ENCODE peak calls at places on chromosomes 6 and 20, in ten cellular contexts. X is left cardiac atrium; V is AG09319; Y is stimulated activated CD8-positive, alpha-beta memory T cell treated with anti-CD3 and anti-CD28 coated beads, Interleukin-7, amount 100 ng/mL, for 4 hours; P is epithelial cell of esophagus; F is stimulated activated CD4-positive, alpha-beta T cell treated with anti-CD3 and anti-CD28 coated beads, Interleukin-15, amount 100 ng/mL, for 1 hour; S is adrenal gland; D is SK-MEL-5; Z is adipocyte; C is mucosa of gallbladder. J is an unnamed sample.

GRCh38 chr6:80472276-80472675 is 365.8 kb downstream of the BCKDHB start:
- DNase-seq in X (no peak), V (no peak), Y (no peak), P (no peak), F (no peak), S (no peak), D (no peak), Z (no peak), C (no peak), J (no peak)

GRCh38 chr6:88380618-88381288 is 214.6 kb upstream of the CNR1 start:
- DNase-seq in X (no peak), V (no peak), Y (no peak), P (peak; percentile 48), F (no peak), S (no peak), D (no peak), Z (no peak), C (no peak), J (no peak)

GRCh38 chr6:31246051-31246495 is 25.8 kb downstream of the HLA-C start:
- DNase-seq in X (no peak), V (peak; percentile 25), Y (no peak), P (peak; percentile 93), F (no peak), S (no peak), D (peak; percentile 64), Z (peak; percentile 41), C (peak; percentile 66), J (no peak)

GRCh38 chr20:51275181-51275580 is 252.3 kb upstream of the KCNG1 start:
- DNase-seq in X (no peak), V (no peak), Y (no peak), P (no peak), F (no peak), S (no peak), D (no peak), Z (no peak), C (no peak), J (no peak)

GRCh38 chr6:74731204-74731603 is 474.6 kb downstream of the COL12A1 start:
- DNase-seq in X (no peak), V (no peak), Y (no peak), P (peak; percentile 58), F (no peak), S (no peak), D (peak; percentile 81), Z (peak; percentile 70), C (no peak), J (no peak)

GRCh38 chr6:28488916-28489365 is 26.7 kb downstream of the GPX6 start:
- DNase-seq in X (no peak), V (peak; percentile 44), Y (no peak), P (peak; percentile 70), F (no peak), S (no peak), D (peak; percentile 84), Z (peak; percentile 81), C (no peak), J (no peak)

GRCh38 chr6:31083742-31084354 is 28.5 kb downstream of the C6orf15 start:
- DNase-seq in X (no peak), V (no peak), Y (no peak), P (peak; percentile 48), F (peak; percentile 4), S (no peak), D (peak; percentile 80), Z (peak; percentile 63), C (peak; percentile 25), J (no peak)

GRCh38 chr20:10076126-10077080 is 41.6 kb downstream of the ANKEF1 start:
- DNase-seq in X (no peak), V (no peak), Y (no peak), P (peak; percentile 70), F (no peak), S (no peak), D (no peak), Z (no peak), C (peak; percentile 53), J (no peak)

GRCh38 chr6:36626636-36627035 is 32.5 kb downstream of the SRSF3 start:
- DNase-seq in X (no peak), V (no peak), Y (no peak), P (no peak), F (no peak), S (no peak), D (no peak), Z (no peak), C (no peak), J (no peak)

GRCh38 chr6:18741741-18742140 is 354.6 kb downstream of the RNF144B start:
- DNase-seq in X (no peak), V (no peak), Y (no peak), P (no peak), F (no peak), S (no peak), D (no peak), Z (no peak), C (no peak), J (no peak)

GRCh38 chr6:119129968-119130484 is 51.6 kb upstream of the FAM184A start:
- DNase-seq in X (no peak), V (no peak), Y (no peak), P (peak; percentile 58), F (no peak), S (no peak), D (no peak), Z (peak; percentile 75), C (no peak), J (no peak)

GRCh38 chr6:75424610-75425548 is 68.7 kb downstream of the FILIP1 start:
- DNase-seq in X (no peak), V (peak; percentile 54), Y (no peak), P (peak; percentile 46), F (no peak), S (no peak), D (no peak), Z (peak; percentile 86), C (no peak), J (no peak)

GRCh38 chr6:148835920-148836441 is 89.2 kb downstream of the UST start:
- DNase-seq in X (no peak), V (peak; percentile 96), Y (no peak), P (peak; percentile 62), F (peak; percentile 7), S (no peak), D (no peak), Z (peak; percentile 95), C (no peak), J (no peak)

GRCh38 chr6:4380881-4381281 is 245.5 kb upstream of the ECI2 start:
- DNase-seq in X (no peak), V (no peak), Y (no peak), P (no peak), F (no peak), S (no peak), D (no peak), Z (no peak), C (no peak), J (no peak)

GRCh38 chr6:113879186-113880096 is 22.3 kb downstream of the MARCKS start:
- DNase-seq in X (peak; percentile 51), V (no peak), Y (no peak), P (peak; percentile 81), F (no peak), S (peak; percentile 45), D (peak; percentile 79), Z (peak; percentile 87), C (peak; percentile 57), J (no peak)

GRCh38 chr20:46406986-46407670 is 713 bp upstream of the ELMO2 start:
- DNase-seq in X (peak; percentile 72), V (no peak), Y (peak; percentile 88), P (peak; percentile 76), F (peak; percentile 82), S (peak; percentile 78), D (no peak), Z (peak; percentile 58), C (peak; percentile 72), J (peak; percentile 95)

GRCh38 chr6:40355532-40355931 is 231.6 kb downstream of the LRFN2 start:
- DNase-seq in X (no peak), V (no peak), Y (no peak), P (no peak), F (no peak), S (no peak), D (no peak), Z (no peak), C (no peak), J (no peak)

GRCh38 chr20:10986586-10986985 is 312.8 kb upstream of the JAG1 start:
- DNase-seq in X (no peak), V (no peak), Y (no peak), P (no peak), F (no peak), S (no peak), D (peak; percentile 93), Z (peak; percentile 24), C (no peak), J (no peak)

GRCh38 chr20:63173552-63174191 is 42.3 kb downstream of the YTHDF1 start:
- DNase-seq in X (no peak), V (no peak), Y (no peak), P (no peak), F (no peak), S (no peak), D (no peak), Z (no peak), C (no peak), J (no peak)

GRCh38 chr20:57416296-57417022 is 25.3 kb downstream of the RBM38 start:
- DNase-seq in X (no peak), V (no peak), Y (no peak), P (no peak), F (no peak), S (no peak), D (no peak), Z (no peak), C (no peak), J (no peak)

J was measured in vagina.